ENCODE peak calls at places on chromosome 2, in eight cellular contexts. N is neuronal stem cell, K is psoas muscle, E is IMR-90, F is neural progenitor cell, R is spleen, C is testis, I is heart left ventricle. J is an unnamed sample. For H3K4me1, the result is how much of the 10 kb centered on the place peaks cover.

GRCh38 chr2:63488118-63488713 is 100.1 kb downstream of the WDPCP start:
- DNase-seq in C (peak), R (no peak), K (no peak), N (peak), F (peak), I (no peak), E (peak), J (no peak)

GRCh38 chr2:23606968-23607367 is 222.0 kb downstream of the KLHL29 start:
- DNase-seq in I (peak), N (no peak), F (no peak), E (peak), R (peak), C (no peak), K (no peak), J (no peak)

GRCh38 chr2:627340-627709 is 49.9 kb downstream of the TMEM18 start:
- DNase-seq in I (no peak), R (no peak), E (no peak), N (no peak), F (peak), C (no peak), K (no peak), J (no peak)

GRCh38 chr2:179749210-179749609 is 112.2 kb downstream of the ZNF385B start:
- DNase-seq in C (no peak), K (no peak), F (no peak), N (no peak), I (no peak), E (peak), R (no peak), J (no peak)

GRCh38 chr2:29307522-29307921 is 192.3 kb downstream of the CLIP4 start:
- DNase-seq in I (no peak), E (no peak), R (no peak), K (no peak), F (no peak), N (no peak), C (no peak), J (no peak)

GRCh38 chr2:63301481-63301880 is 250.9 kb downstream of the OTX1 start:
- DNase-seq in F (peak), I (no peak), C (no peak), N (no peak), R (no peak), K (no peak), E (no peak), J (no peak)

GRCh38 chr2:109612991-109613921 is 510 bp downstream of the SEPTIN10 start:
- DNase-seq in F (peak), N (no peak), C (peak), R (no peak), E (peak), K (peak), I (peak), J (no peak)

GRCh38 chr2:28702415-28702859 is 49.2 kb upstream of the PPP1CB start:
- DNase-seq in K (no peak), I (no peak), N (no peak), E (no peak), F (no peak), R (peak), C (peak), J (no peak)

GRCh38 chr2:207337234-207338219 is 171.8 kb upstream of the KLF7 start:
- DNase-seq in E (peak), R (no peak), N (no peak), I (no peak), K (no peak), F (no peak), C (no peak), J (no peak)

GRCh38 chr2:113799375-113799774 is 42.9 kb upstream of the SLC35F5 start:
- DNase-seq in K (no peak), R (no peak), C (no peak), I (no peak), E (no peak), F (no peak), N (no peak), J (no peak)

GRCh38 chr2:74194799-74195198 is 3.6 kb upstream of the MTHFD2 start:
- DNase-seq in I (no peak), F (no peak), N (no peak), E (no peak), R (no peak), C (no peak), K (no peak), J (no peak)

GRCh38 chr2:128172191-128172590 is 81.2 kb downstream of the UGGT1 start:
- DNase-seq in C (no peak), E (peak), K (no peak), N (no peak), I (no peak), R (no peak), F (peak), J (no peak)

GRCh38 chr2:182949572-182950189 is 83.2 kb upstream of the FRZB start:
- DNase-seq in F (no peak), C (no peak), I (peak), E (peak), K (peak), N (no peak), R (no peak), J (no peak)

GRCh38 chr2:143928613-143929012 is 591.3 kb downstream of the ZEB2 start:
- DNase-seq in C (no peak), I (no peak), N (no peak), F (no peak), E (no peak), K (no peak), R (no peak), J (no peak)

GRCh38 chr2:196697825-196698224 is 58.3 kb downstream of the CCDC150 start:
- DNase-seq in N (no peak), E (no peak), R (no peak), C (no peak), I (no peak), K (no peak), F (no peak), J (no peak)

GRCh38 chr2:96538487-96539214 is 2.1 kb downstream of the ARID5A start:
- DNase-seq in E (no peak), R (peak), I (peak), N (peak), K (peak), C (peak), F (peak), J (peak)

GRCh38 chr2:24730481-24730880 is 62.7 kb downstream of the PTRHD1 start:
- DNase-seq in I (no peak), E (peak), K (no peak), F (no peak), N (no peak), C (no peak), R (no peak), J (no peak)

DNA sequence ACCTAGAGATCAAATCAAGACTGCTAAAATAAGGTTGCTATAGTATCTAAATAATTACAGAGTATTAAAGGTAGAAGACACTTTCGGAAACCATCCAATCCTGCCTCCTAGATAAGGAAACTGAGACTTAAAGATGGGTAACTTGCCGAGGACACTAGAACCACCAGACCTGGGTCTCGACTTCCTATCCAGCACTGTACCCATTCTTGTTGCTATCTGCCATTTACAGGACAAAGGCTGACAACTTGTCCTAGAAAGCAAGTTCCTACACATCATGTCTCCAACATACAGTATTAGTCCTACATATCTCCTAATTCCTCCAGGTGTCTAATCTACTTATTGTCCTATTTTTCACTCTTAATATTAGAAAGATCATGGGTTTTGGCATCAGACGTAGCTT is 37.7 kb downstream of the TRAK2 start:
- DNase-seq in F (no peak), R (no peak), I (no peak), E (no peak), K (no peak), C (no peak), N (no peak), J (no peak)
- H3K4me1 ChIP-seq in F (under half), R (under half), I (under half), E (under half), K (half or more), C (under half), N (under half), J (under half)

DNA sequence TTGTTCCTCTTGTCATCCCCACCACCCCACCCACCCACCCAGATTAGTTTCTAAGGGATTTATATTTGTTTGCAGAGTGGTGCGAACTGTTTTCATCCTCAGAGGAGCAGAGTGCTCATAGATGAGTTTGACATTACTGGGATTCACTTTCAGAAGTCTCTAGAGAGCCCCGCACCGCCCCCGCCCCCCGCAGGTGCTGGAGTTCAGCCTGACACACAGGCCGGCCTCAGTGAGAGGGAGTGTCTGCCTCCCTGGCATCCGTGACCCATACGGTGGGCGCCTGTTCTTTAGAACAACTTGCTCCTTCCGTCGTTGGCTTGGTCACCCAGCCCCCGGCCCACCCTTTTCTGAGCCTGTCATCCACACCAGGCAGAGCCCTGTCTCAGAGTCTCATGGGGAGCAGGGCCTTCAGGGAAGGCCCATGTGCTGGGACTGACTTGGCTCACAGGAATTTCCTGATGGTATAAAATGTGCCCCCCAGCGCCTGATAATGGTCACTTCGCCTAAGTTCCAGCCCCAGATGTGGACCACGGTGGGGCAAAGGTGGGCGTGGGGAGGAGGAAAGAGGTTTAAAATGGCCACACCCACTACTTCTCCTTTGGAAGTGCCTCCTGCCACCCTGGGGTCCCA is 44.3 kb downstream of the HPCAL1 start:
- DNase-seq in E (peak), R (no peak), C (no peak), I (no peak), F (no peak), N (no peak), K (no peak), J (no peak)
- H3K4me1 ChIP-seq in E (under half), R (under half), C (under half), I (under half), F (under half), N (under half), K (under half), J (under half)

DNA sequence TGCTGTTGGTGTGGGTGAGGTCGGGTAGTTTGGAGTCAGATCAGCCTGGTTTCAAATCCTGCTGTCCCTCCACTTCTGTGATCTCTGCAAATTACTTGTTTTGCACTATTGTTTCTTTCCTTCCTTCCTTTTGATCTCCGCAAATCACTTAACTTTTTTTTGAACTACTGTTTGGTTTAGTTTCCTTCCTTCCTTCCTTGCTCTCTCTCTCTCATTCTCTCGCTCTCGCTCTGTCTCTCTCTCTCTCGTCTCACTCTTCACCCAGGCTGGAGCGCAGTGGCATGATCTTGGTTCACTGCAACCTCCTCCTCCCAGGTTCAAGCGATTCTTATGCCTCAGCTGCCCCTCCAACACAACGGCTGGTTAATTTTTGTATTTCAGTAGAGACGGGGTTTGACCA is 141.6 kb upstream of the ITGA6 start:
- DNase-seq in I (no peak), R (no peak), F (no peak), E (no peak), N (no peak), K (no peak), C (no peak), J (no peak)
- H3K4me1 ChIP-seq in I (under half), R (under half), F (under half), E (under half), N (under half), K (under half), C (under half), J (under half)

GRCh38 chr2:19671311-19671710 is 230.5 kb downstream of the TTC32 start:
- DNase-seq in E (no peak), R (no peak), F (no peak), C (no peak), N (no peak), K (no peak), I (no peak), J (no peak)
- H3K4me1 ChIP-seq in E (under half), R (under half), F (under half), C (under half), N (under half), K (under half), I (under half), J (under half)

DNA sequence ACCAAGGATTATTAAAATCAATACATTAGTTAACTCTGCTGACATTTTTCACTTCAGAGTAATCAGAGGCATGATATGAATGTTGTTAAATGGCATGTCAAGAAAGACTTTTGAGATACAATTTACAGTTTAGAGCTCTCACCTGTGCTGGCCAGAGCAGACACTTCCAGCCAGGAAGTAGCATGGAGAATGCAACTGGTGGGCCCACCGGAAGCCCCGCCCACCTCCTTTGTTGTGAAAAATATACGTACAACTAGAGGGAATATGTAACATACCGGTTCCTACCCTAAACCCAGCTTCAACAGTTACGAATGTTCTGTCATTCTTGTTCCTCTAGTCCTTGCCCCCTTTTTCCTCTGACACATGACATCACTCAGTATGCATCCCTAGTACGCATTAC is 70.3 kb upstream of the ITM2C start:
- DNase-seq in N (no peak), I (no peak), F (no peak), K (no peak), E (peak), C (no peak), R (no peak), J (peak)
- H3K4me1 ChIP-seq in N (under half), I (under half), F (under half), K (half or more), E (under half), C (under half), R (under half), J (under half)

GRCh38 chr2:200863655-200864205 is 728 bp downstream of the CLK1 start:
- DNase-seq in I (no peak), K (no peak), F (peak), N (no peak), R (no peak), C (peak), E (no peak), J (no peak)

GRCh38 chr2:200862532-200863000 is 1.9 kb downstream of the CLK1 start:
- DNase-seq in C (peak), E (peak), R (no peak), K (no peak), I (no peak), N (no peak), F (peak), J (peak)

GRCh38 chr2:200864206-200864976 is at the start of gene CLK1:
- DNase-seq in N (peak), C (peak), I (peak), K (peak), E (peak), F (peak), R (peak), J (peak)

GRCh38 chr2:200860092-200860795 is 4.2 kb downstream of the CLK1 start:
- DNase-seq in N (no peak), I (no peak), K (no peak), F (no peak), E (no peak), R (no peak), C (peak), J (no peak)

DNA sequence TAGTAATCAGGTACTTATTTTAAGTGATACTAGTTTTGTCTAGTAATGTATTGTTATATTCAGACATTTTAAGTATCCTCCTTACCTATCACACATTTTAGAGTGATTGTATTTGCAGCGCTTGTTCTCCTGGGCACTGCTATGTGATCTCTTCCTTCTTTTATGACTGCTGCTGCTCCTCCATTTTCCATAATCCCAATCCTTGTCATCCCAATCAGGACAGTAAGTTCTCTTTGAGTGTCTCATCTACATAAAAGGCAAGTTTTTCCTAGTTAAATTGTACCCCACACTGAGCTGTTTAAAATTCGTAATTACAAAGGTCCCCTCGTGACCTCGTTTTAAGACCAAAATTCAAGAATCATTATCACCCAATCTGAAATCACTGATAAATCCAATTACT is 2.8 kb downstream of the CLK1 start:
- DNase-seq in E (no peak), I (no peak), N (no peak), F (no peak), R (no peak), C (no peak), K (no peak), J (no peak)
- H3K4me1 ChIP-seq in E (under half), I (under half), N (under half), F (under half), R (under half), C (under half), K (half or more), J (half or more)

J was measured in CD8-positive, alpha-beta T cell.